ENCODE peak calls at places on chromosome X, in eight cellular contexts. H is HCT116, L is transverse colon, R is HL-60, A is spleen, U is stomach, S is endothelial cell of umbilical vein, C is breast epithelium. N is an unnamed sample.

GRCh38 chrX:40327085-40327484 is 229.3 kb upstream of the BCOR start:
- DNase-seq in H (no peak), A (no peak), C (no peak), S (no peak), L (no peak), R (no peak), U (no peak), N (no peak)

GRCh38 chrX:56766554-56767412 is 37.7 kb downstream of the NBDY start:
- DNase-seq in S (no peak), L (peak), R (no peak), A (peak), U (peak), H (no peak), C (no peak), N (peak)

GRCh38 chrX:101442095-101442494 is 34.1 kb downstream of the HNRNPH2 start:
- DNase-seq in H (no peak), A (no peak), C (no peak), R (no peak), S (no peak), L (no peak), U (no peak), N (no peak)

GRCh38 chrX:40145001-40145631 is 47.4 kb upstream of the BCOR start:
- DNase-seq in L (no peak), H (no peak), U (no peak), S (no peak), A (peak), R (no peak), C (no peak), N (no peak)

GRCh38 chrX:151505796-151506195 is 57.7 kb upstream of the PASD1 start:
- DNase-seq in H (peak), R (no peak), U (no peak), L (no peak), S (peak), A (no peak), C (no peak), N (no peak)

GRCh38 chrX:39984191-39984956 is 113.4 kb downstream of the BCOR start:
- DNase-seq in A (no peak), C (no peak), L (no peak), H (no peak), U (no peak), R (no peak), S (no peak), N (no peak)

GRCh38 chrX:45134303-45134702 is 66.4 kb downstream of the DIPK2B start:
- DNase-seq in L (no peak), R (no peak), S (no peak), U (no peak), C (no peak), A (no peak), H (no peak), N (no peak)

GRCh38 chrX:151776936-151777335 is 42.4 kb downstream of the CNGA2 start:
- DNase-seq in L (no peak), H (no peak), R (no peak), U (no peak), C (no peak), A (no peak), S (no peak), N (no peak)

GRCh38 chrX:154449618-154450017 is 5.7 kb downstream of the FAM50A start:
- DNase-seq in S (no peak), L (no peak), U (no peak), C (no peak), R (no peak), A (no peak), H (no peak), N (no peak)

GRCh38 chrX:40085714-40086113 is 12.0 kb downstream of the BCOR start:
- DNase-seq in H (no peak), A (no peak), R (no peak), U (no peak), C (no peak), L (no peak), S (no peak), N (no peak)

GRCh38 chrX:149950681-149951080 is 12.4 kb upstream of the EOLA2 start:
- DNase-seq in R (no peak), S (peak), C (no peak), U (no peak), L (no peak), H (peak), A (no peak), N (no peak)

GRCh38 chrX:15567886-15568616 is 32.7 kb downstream of the ACE2 start:
- DNase-seq in C (no peak), U (no peak), A (no peak), L (no peak), H (no peak), S (peak), R (no peak), N (no peak)

GRCh38 chrX:78105944-78106650 is 2.0 kb downstream of the PGK1 start:
- DNase-seq in C (no peak), H (no peak), R (no peak), L (no peak), A (no peak), U (no peak), S (peak), N (no peak)

GRCh38 chrX:54530358-54530900 is 410 bp downstream of the GNL3L start:
- DNase-seq in H (no peak), A (no peak), C (no peak), U (no peak), L (no peak), S (no peak), R (no peak), N (no peak)

GRCh38 chrX:79572566-79572965 is 205.4 kb upstream of the ITM2A start:
- DNase-seq in L (no peak), U (no peak), A (no peak), C (no peak), S (no peak), H (no peak), R (no peak), N (no peak)

GRCh38 chrX:69815063-69815462 is 199.2 kb downstream of the EDA start:
- DNase-seq in C (no peak), U (no peak), H (no peak), R (no peak), A (no peak), S (no peak), L (no peak), N (peak)

GRCh38 chrX:38656350-38656915 is 95.1 kb downstream of the TSPAN7 start:
- DNase-seq in H (no peak), C (no peak), R (no peak), A (no peak), U (no peak), S (no peak), L (no peak), N (no peak)

GRCh38 chrX:100819534-100819836 is 706 bp upstream of the CSTF2 start:
- DNase-seq in A (peak), L (no peak), C (no peak), S (no peak), U (no peak), R (no peak), H (no peak), N (no peak)

GRCh38 chrX:155757366-155757765 is 123.8 kb upstream of the VAMP7 start:
- DNase-seq in H (no peak), A (no peak), S (no peak), C (no peak), R (no peak), U (no peak), L (no peak), N (no peak)

GRCh38 chrX:118350715-118351114 is 4.8 kb downstream of the WDR44 start:
- DNase-seq in H (no peak), S (no peak), L (no peak), C (no peak), R (no peak), A (no peak), U (no peak), N (no peak)

GRCh38 chrX:10832103-10832502 is 211.7 kb upstream of the MID1 start:
- DNase-seq in L (no peak), S (no peak), C (no peak), U (no peak), R (no peak), A (no peak), H (no peak), N (no peak)

GRCh38 chrX:113400193-113400704 is 559.6 kb upstream of the AMOT start:
- DNase-seq in U (no peak), C (no peak), R (no peak), H (peak), S (peak), L (no peak), A (no peak), N (no peak)

GRCh38 chrX:44914532-44915198 is 41.7 kb downstream of the KDM6A start:
- DNase-seq in C (no peak), U (no peak), S (peak), R (no peak), H (no peak), A (no peak), L (no peak), N (no peak)

GRCh38 chrX:41303013-41303412 is 30.9 kb upstream of the DDX3X start:
- DNase-seq in U (no peak), H (no peak), L (no peak), A (no peak), S (no peak), R (no peak), C (no peak), N (no peak)

GRCh38 chrX:30875957-30876356 is 13.1 kb downstream of the TAB3 start:
- DNase-seq in R (no peak), S (peak), L (no peak), H (no peak), A (no peak), U (no peak), C (no peak), N (no peak)

GRCh38 chrX:131288738-131289511 is at the start of gene IGSF1:
- DNase-seq in S (no peak), A (no peak), C (no peak), R (no peak), U (no peak), L (peak), H (no peak), N (peak)

GRCh38 chrX:68503830-68504229 is 5.0 kb downstream of the YIPF6 start:
- DNase-seq in A (no peak), L (no peak), S (no peak), H (no peak), U (no peak), C (no peak), R (no peak), N (no peak)

GRCh38 chrX:103889216-103889615 is 57.2 kb upstream of the RAB9B start:
- DNase-seq in A (no peak), C (no peak), L (no peak), H (no peak), S (no peak), R (no peak), U (no peak), N (no peak)

GRCh38 chrX:31038585-31039326 is 33.1 kb downstream of the FTHL17 start:
- DNase-seq in C (no peak), U (peak), L (peak), S (peak), A (no peak), R (no peak), H (no peak), N (no peak)

GRCh38 chrX:120380699-120381098 is 18.8 kb downstream of the ATP1B4 start:
- DNase-seq in S (peak), U (no peak), A (no peak), R (no peak), L (no peak), H (peak), C (no peak), N (no peak)

GRCh38 chrX:42248226-42248625 is 324.9 kb upstream of the CASK start:
- DNase-seq in A (no peak), H (no peak), U (no peak), S (no peak), L (no peak), R (peak), C (no peak), N (no peak)

GRCh38 chrX:97065973-97066372 is 182.3 kb downstream of the RPA4 start:
- DNase-seq in S (no peak), R (no peak), A (no peak), U (no peak), H (no peak), C (no peak), L (no peak), N (no peak)

GRCh38 chrX:19800821-19801220 is 86.6 kb downstream of the SH3KBP1 start:
- DNase-seq in A (no peak), U (no peak), R (no peak), L (no peak), S (no peak), C (no peak), H (no peak), N (no peak)

GRCh38 chrX:134692990-134693389 is 34.7 kb upstream of the PLAC1 start:
- DNase-seq in R (no peak), L (no peak), A (no peak), H (no peak), C (no peak), S (peak), U (no peak), N (no peak)

GRCh38 chrX:96474357-96475125 is 210.1 kb upstream of the DIAPH2 start:
- DNase-seq in A (no peak), L (no peak), U (no peak), C (no peak), R (no peak), S (peak), H (no peak), N (no peak)

GRCh38 chrX:125326599-125326998 is 6.9 kb downstream of the TEX13C start:
- DNase-seq in A (no peak), H (no peak), L (no peak), C (no peak), R (no peak), U (no peak), S (no peak), N (no peak)

GRCh38 chrX:84729809-84730208 is 227.6 kb upstream of the HDX start:
- DNase-seq in R (no peak), U (no peak), S (peak), H (no peak), L (no peak), A (no peak), C (no peak), N (peak)

GRCh38 chrX:40383360-40383759 is 197.4 kb upstream of the ATP6AP2 start:
- DNase-seq in U (no peak), S (no peak), H (no peak), L (no peak), R (no peak), A (no peak), C (no peak), N (no peak)

GRCh38 chrX:2452799-2453198 is 48.0 kb downstream of the DHRSX start:
- DNase-seq in R (no peak), U (no peak), C (no peak), L (no peak), S (no peak), A (no peak), H (no peak), N (no peak)

GRCh38 chrX:2449135-2449886 is 51.5 kb downstream of the DHRSX start:
- DNase-seq in C (no peak), U (no peak), L (no peak), H (no peak), R (no peak), S (no peak), A (peak), N (no peak)

GRCh38 chrX:2450681-2451080 is 50.1 kb downstream of the DHRSX start:
- DNase-seq in U (no peak), L (no peak), R (no peak), H (no peak), S (no peak), C (no peak), A (peak), N (no peak)

GRCh38 chrX:2452317-2452784 is 48.4 kb downstream of the DHRSX start:
- DNase-seq in C (no peak), R (no peak), A (peak), L (no peak), S (no peak), U (no peak), H (peak), N (no peak)

DNA sequence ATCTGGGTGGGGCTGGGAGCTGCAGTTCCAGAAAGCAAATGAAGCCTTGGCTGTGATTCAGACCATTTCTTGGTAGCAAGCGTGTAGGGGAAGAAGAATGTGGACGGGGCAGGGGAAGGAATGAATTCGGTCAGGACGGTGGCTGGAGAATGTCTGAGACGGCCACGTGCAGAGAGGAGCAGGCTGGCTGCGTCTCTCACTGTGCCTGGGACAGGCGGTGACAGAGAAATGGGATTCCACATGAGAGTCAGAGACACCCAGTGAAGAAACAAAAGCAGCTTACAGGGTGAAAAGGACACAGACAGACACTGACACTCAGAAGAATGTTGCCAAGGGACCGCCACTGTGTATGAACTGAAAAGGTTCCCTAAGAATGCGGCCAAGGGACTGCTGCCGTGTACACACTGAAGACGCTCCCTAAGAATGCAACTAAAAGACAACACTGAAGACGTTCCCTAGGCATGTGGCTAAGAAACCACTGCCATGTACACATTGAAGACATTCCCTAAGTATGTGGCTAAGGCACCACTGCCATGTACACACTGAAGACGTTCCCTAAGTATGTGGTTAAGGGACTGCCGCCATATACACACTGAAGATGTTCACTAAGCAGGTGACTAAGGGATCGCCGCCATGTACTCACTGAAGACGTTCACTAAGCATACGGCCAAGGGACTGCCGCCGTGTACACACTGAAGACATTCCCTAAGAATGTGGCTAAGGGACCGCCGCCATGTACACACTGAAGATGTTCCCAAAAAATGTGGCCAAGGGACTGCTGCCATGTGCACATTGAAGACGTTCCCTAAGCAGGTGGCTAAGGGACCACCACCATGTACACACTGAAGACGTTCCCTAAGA is 49.1 kb downstream of the DHRSX start:
- DNase-seq in U (no peak), S (no peak), A (peak), H (peak), R (no peak), L (no peak), C (no peak), N (no peak)
- TF ChIP-seq POLR2AphosphoS5 in U (no peak), S (no peak), A (no peak), H (no peak), R (no peak), L (no peak), C (no peak), N (no peak)

DNA sequence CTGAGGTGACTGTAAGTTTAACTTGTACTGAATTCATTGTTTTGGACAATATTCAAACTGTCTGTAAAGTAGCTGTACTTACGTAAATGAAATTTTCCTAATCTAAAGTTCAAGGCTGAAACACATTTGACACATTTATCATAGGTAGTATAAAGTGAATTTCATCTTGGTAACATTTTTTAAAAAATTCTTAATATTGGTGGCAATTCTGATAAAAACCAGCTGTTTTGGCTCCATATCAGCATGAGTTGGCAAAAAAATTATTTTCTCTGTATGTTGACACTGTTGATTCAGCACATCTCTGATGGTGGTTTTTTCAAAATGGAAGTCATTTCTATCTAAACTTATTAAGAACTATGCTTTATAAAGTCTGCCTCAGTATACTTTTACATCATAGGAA is 30.9 kb downstream of the CXorf58 start:
- DNase-seq in L (no peak), A (no peak), H (no peak), S (no peak), R (no peak), C (no peak), U (no peak), N (no peak)
- TF ChIP-seq POLR2AphosphoS5 in L (no peak), A (no peak), H (no peak), S (no peak), R (no peak), C (no peak), U (no peak), N (no peak)

DNA sequence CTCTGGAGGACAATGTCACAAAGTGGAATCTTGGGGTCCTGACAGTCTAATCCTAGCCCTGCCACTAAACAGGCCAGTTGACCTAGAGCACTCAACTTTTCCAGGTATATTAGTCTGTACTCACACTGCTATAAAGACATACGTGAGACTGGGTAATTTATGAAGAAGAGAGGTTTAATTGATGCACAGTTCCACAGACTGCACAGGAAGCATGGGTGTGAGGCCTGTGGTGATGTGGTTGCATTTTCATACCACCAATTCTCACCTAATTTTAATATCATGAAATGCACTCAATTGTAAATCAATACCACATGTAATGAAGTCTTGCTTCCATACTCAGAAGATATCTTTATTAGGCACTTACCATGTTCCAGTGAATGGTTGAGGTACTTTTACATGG is 192.0 kb downstream of the HS6ST2 start:
- DNase-seq in S (no peak), C (no peak), U (no peak), L (no peak), R (no peak), A (no peak), H (no peak), N (no peak)
- TF ChIP-seq POLR2AphosphoS5 in S (no peak), C (no peak), U (no peak), L (no peak), R (no peak), A (no peak), H (no peak), N (no peak)

GRCh38 chrX:48958635-48959094 is 1.3 kb upstream of the OTUD5 start:
- DNase-seq in A (peak), S (peak), R (no peak), C (peak), H (no peak), U (peak), L (peak), N (peak)
- TF ChIP-seq POLR2AphosphoS5 in A (no peak), S (no peak), R (no peak), C (no peak), H (no peak), U (no peak), L (peak), N (no peak)

DNA sequence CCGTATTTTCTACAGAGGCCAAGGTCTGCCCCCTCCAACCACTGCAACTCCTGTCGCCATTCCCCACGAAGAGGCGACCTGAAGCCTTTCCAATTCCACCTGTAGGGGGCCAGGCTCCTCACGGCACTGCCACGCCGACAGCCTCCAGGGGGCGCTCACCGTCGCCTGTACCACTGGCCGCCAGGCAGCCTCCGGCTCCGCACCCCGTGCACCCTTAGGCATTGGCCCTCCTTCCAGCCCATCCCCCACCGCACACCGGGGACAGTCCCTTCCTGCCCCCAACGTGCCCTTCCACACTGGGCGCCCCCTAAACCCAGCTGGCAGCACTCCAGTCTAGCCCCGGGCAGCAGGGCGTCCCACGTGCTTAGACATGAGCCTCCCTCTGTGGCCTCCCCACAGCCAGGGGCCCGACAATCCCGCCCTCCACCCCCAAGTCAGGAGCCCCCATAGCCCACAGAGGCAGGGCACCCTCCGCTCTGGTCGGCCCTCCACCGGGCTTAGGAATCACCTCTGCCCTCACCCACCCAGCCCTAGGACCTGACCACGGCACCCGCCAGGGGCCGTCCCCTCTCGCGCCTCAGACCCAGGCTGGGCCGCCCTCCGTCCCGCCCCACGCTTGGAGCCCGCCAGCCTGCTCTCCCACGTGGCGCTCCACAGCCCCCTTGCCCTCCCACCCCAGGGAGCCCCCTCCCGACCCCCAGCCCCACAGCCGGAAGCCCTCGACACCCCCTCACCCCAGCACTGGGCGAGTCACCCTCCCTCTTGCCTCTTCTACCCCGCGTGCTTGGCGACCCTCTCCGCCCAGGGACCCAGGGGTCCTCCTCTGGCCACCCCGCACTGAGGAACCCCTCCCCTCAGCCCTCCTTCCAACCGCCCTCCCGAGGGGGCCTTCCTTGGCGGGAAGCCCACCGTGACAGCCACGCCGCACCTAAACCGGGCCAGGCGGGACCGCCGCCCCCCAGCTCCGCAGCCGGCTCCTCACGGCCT is 711 bp downstream of the PNMA6E start:
- DNase-seq in A (peak), U (peak), L (peak), S (peak), H (peak), R (no peak), C (no peak), N (no peak)
- TF ChIP-seq POLR2AphosphoS5 in A (no peak), U (no peak), L (no peak), S (no peak), H (no peak), R (no peak), C (no peak), N (no peak)

N was measured in sigmoid colon.